ENCODE peak calls at places on chromosome 21, in six cellular contexts. B is aorta, J is lung, W is MM.1S, N is cardiac fibroblast, G is GM23338. E is an unnamed sample.
A peak's percentile ranks its signal among the peaks of the same experiment; 100 is the strongest.

GRCh38 chr21:33362044-33362555 is 37.3 kb downstream of the IFNAR1 start:
- DNase-seq in G (peak; percentile 92), W (peak; percentile 63), N (no peak), B (no peak), J (peak; percentile 46), E (no peak)

GRCh38 chr21:33968082-33968997 is 52.7 kb upstream of the ATP5PO start:
- DNase-seq in J (no peak), W (no peak), N (peak; percentile 60), B (no peak), G (peak; percentile 64), E (no peak)

GRCh38 chr21:44084496-44085241 is 22.5 kb upstream of the PWP2 start:
- DNase-seq in G (no peak), N (no peak), B (no peak), J (no peak), W (no peak), E (no peak)

GRCh38 chr21:31735518-31735992 is 3.6 kb upstream of the SCAF4 start:
- DNase-seq in W (no peak), B (no peak), J (no peak), N (no peak), G (no peak), E (no peak)

GRCh38 chr21:32484706-32485380 is 72.3 kb downstream of the EVA1C start:
- DNase-seq in W (no peak), G (no peak), J (peak; percentile 76), N (no peak), B (peak; percentile 65), E (no peak)

GRCh38 chr21:35011681-35012080 is 37.4 kb downstream of the RUNX1 start:
- DNase-seq in J (no peak), B (no peak), W (no peak), G (no peak), N (no peak), E (no peak)

GRCh38 chr21:17782051-17782450 is 37.1 kb downstream of the C21orf91 start:
- DNase-seq in B (no peak), N (no peak), G (peak; percentile 5), W (peak; percentile 79), J (no peak), E (no peak)

GRCh38 chr21:46214478-46215340 is 13.9 kb downstream of the LSS start:
- DNase-seq in J (no peak), G (no peak), W (no peak), B (no peak), N (no peak), E (peak; percentile 12)

GRCh38 chr21:26717146-26717739 is 128.0 kb downstream of the ADAMTS1 start:
- DNase-seq in J (no peak), W (peak; percentile 27), N (peak; percentile 50), G (peak; percentile 28), B (no peak), E (no peak)

GRCh38 chr21:45590726-45591618 is 48.7 kb upstream of the SLC19A1 start:
- DNase-seq in W (no peak), N (no peak), B (no peak), G (peak; percentile 54), J (no peak), E (peak; percentile 37)

GRCh38 chr21:31103163-31103562 is 64.9 kb upstream of the KRTAP19-8 start:
- DNase-seq in B (no peak), J (no peak), G (no peak), W (peak; percentile 36), N (no peak), E (no peak)

GRCh38 chr21:44727321-44727720 is 15.9 kb upstream of the TSPEAR start:
- DNase-seq in J (no peak), W (no peak), B (no peak), G (no peak), N (no peak), E (no peak)

GRCh38 chr21:46437096-46437498 is 21.6 kb upstream of the DIP2A start:
- DNase-seq in G (no peak), B (no peak), W (no peak), J (no peak), N (no peak), E (no peak)

GRCh38 chr21:15775291-15775690 is 45.5 kb downstream of the USP25 start:
- DNase-seq in J (no peak), W (no peak), G (peak; percentile 30), N (no peak), B (no peak), E (no peak)

GRCh38 chr21:45537111-45537745 is 5.0 kb downstream of the SLC19A1 start:
- DNase-seq in N (no peak), J (no peak), B (peak; percentile 54), W (no peak), G (no peak), E (peak; percentile 20)

GRCh38 chr21:18382141-18382540 is 21.4 kb downstream of the TMPRSS15 start:
- DNase-seq in W (peak; percentile 48), G (no peak), B (no peak), N (no peak), J (no peak), E (no peak)

GRCh38 chr21:32378956-32379355 is 13.9 kb downstream of the URB1 start:
- DNase-seq in G (no peak), W (no peak), B (no peak), J (no peak), N (no peak), E (no peak)

GRCh38 chr21:28516996-28517592 is 475.6 kb downstream of the LTN1 start:
- DNase-seq in G (peak; percentile 92), B (peak; percentile 50), J (peak; percentile 39), W (peak; percentile 89), N (peak; percentile 57), E (peak; percentile 21)
- H3K4me3 ChIP-seq in G (no peak overlapping the region), B (no peak overlapping the region), J (no peak overlapping the region), W (no peak overlapping the region), N (no peak overlapping the region), E (no peak overlapping the region)

DNA sequence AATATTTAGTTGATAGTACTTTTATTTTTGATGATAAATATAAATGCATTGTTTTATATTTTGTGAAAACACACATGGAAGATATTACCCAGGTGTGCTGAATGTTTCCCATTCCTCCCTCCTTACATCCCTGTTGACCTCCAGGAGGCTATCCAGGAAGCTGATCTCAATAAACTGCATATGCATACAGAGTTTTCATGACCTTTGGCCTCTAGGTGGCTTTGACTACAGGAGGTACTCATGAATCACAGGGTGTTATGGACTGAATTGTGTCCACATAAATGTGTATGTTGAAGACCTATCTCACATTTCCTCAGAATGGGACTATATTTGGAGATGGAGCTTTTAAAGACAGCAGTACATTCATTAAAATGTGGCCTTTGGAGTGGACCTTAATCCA is 914.9 kb upstream of the NCAM2 start:
- DNase-seq in G (no peak), N (no peak), W (no peak), J (no peak), B (no peak), E (no peak)
- H3K4me3 ChIP-seq in G (no peak overlapping the region), N (no peak overlapping the region), W (no peak overlapping the region), J (no peak overlapping the region), B (no peak overlapping the region), E (no peak overlapping the region)

GRCh38 chr21:29155118-29155932 is 24.9 kb downstream of the MAP3K7CL start:
- DNase-seq in W (no peak), B (peak; percentile 81), N (peak; percentile 93), J (peak; percentile 39), G (peak; percentile 39), E (peak; percentile 29)
- H3K4me3 ChIP-seq in W (no peak overlapping the region), B (peak overlapping the region; percentile 8), N (peak overlapping the region; percentile 19), J (peak overlapping the region; percentile 8), G (no peak overlapping the region), E (peak overlapping the region; percentile 26)

DNA sequence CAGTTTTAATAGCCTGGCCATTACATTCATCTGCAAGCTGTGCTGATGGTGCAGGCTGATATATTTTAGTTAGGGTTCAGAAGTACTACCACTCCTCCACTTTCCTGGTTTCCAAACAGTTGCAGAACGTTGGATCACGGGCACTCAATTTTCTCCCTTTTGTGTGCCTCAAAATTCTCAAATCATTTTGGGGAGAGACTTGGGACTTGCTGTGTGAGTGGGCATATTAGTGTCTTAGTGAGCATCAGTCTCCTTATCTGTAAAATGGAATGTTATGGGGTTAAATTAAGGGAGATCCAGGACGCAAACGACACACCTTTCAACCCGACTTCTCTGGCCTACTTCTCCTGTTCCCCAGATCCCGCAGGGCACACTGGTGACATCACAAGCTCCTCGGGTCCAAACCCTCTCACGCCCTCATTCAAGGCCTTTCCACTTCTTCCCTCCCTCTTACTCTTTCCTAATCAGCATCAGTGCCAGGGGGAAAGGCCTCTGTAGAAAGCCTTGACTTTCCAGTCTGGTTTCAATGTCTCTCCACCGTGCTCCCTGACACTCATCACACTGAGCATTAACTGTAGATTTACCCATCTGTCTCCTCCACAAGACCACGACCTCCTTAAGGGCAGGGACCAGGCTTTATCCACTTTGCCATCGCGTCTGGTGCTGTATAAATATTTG is 1.2 kb downstream of the PIGP start:
- DNase-seq in W (no peak), B (peak; percentile 73), N (peak; percentile 86), J (peak; percentile 57), G (peak; percentile 20), E (peak; percentile 60)
- H3K4me3 ChIP-seq in W (peak overlapping the region; percentile 78), B (peak overlapping the region; percentile 78), N (peak overlapping the region; percentile 64), J (peak overlapping the region; percentile 70), G (peak overlapping the region; percentile 72), E (peak overlapping the region; percentile 92)

GRCh38 chr21:42411891-42412635 is 8.4 kb downstream of the UBASH3A start:
- DNase-seq in N (no peak), W (no peak), G (no peak), J (no peak), B (no peak), E (no peak)
- H3K4me3 ChIP-seq in N (no peak overlapping the region), W (no peak overlapping the region), G (no peak overlapping the region), J (no peak overlapping the region), B (no peak overlapping the region), E (no peak overlapping the region)

DNA sequence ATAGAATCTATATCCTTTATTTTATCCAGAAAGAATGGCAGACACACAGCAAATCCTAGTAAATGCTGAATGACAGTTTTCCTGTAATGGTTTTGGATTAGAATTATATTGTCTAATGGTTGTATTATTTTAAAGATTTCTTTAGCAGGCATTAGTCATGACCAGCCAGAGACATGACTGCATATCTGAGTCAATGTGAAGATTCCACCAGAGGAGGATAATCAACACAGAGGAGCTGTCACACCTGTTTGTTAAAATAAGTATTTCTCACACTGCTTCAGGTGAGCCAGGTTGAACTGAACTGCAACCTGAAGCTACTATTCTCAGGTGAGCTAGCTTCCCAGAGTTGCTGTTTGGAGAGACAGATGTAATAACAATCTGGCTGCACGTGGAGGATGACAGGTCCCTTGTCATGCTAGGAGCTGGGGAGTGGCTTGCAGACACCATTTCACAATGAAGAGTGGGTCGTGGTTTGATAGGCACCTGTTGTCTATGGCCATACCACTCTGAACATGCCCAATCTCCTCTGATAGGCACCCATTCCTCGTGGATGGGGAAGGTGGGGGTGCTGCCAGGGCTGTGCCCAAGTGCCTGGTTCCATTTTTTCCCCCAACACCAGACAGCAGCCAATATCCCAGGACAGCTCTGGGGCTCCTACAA is 94.3 kb downstream of the KCNJ6 start:
- DNase-seq in B (no peak), N (no peak), J (no peak), W (no peak), G (no peak), E (no peak)
- H3K4me3 ChIP-seq in B (no peak overlapping the region), N (no peak overlapping the region), J (no peak overlapping the region), W (no peak overlapping the region), G (no peak overlapping the region), E (no peak overlapping the region)

E was measured in ovary.